ENCODE peak calls at places on chromosomes 4 and X, in four cellular contexts. N is esophagus squamous epithelium, W is tibial nerve, P is body of pancreas. O is an unnamed sample.
A peak's percentile ranks its signal among the peaks of the same experiment; 100 is the strongest.

GRCh38 chr4:53012738-53013137 is 150.6 kb downstream of the RASL11B start:
- DNase-seq in N (no peak), W (no peak), P (no peak), O (no peak)

GRCh38 chrX:110242371-110242770 is 75.5 kb downstream of the AMMECR1 start:
- DNase-seq in N (no peak), W (no peak), P (no peak), O (no peak)

GRCh38 chrX:1453951-1454785 is 1.5 kb upstream of the ASMTL start:
- DNase-seq in N (no peak), W (peak; percentile 78), P (peak; percentile 76), O (peak; percentile 57)

GRCh38 chr4:147138171-147138570 is 192.5 kb upstream of the TTC29 start:
- DNase-seq in N (no peak), W (no peak), P (no peak), O (no peak)

GRCh38 chrX:24093746-24094145 is 39.0 kb downstream of the EIF2S3 start:
- DNase-seq in N (no peak), W (no peak), P (no peak), O (no peak)

GRCh38 chrX:118346258-118347094 is 570 bp downstream of the WDR44 start:
- DNase-seq in N (peak; percentile 40), W (peak; percentile 12), P (peak; percentile 40), O (no peak)

GRCh38 chr4:14446311-14446710 is 556.0 kb upstream of the CPEB2 start:
- DNase-seq in N (no peak), W (no peak), P (no peak), O (no peak)

GRCh38 chrX:8663325-8663724 is 68.6 kb downstream of the ANOS1 start:
- DNase-seq in N (no peak), W (no peak), P (no peak), O (no peak)

GRCh38 chrX:82676386-82676785 is 831.7 kb upstream of the POU3F4 start:
- DNase-seq in N (no peak), W (no peak), P (no peak), O (no peak)

GRCh38 chr4:16026155-16026761 is 57.6 kb downstream of the PROM1 start:
- DNase-seq in N (no peak), W (no peak), P (peak; percentile 34), O (no peak)

GRCh38 chrX:2679534-2680485 is 11.3 kb upstream of the CD99 start:
- DNase-seq in N (no peak), W (no peak), P (peak; percentile 27), O (no peak)

GRCh38 chrX:20477219-20477618 is 210.5 kb upstream of the RPS6KA3 start:
- DNase-seq in N (no peak), W (no peak), P (no peak), O (no peak)

GRCh38 chr4:85430226-85430625 is 44.7 kb upstream of the ARHGAP24 start:
- DNase-seq in N (no peak), W (no peak), P (no peak), O (no peak)

GRCh38 chrX:142233400-142233799 is 28.3 kb upstream of the MAGEC2 start:
- DNase-seq in N (no peak), W (no peak), P (no peak), O (no peak)

GRCh38 chrX:79336869-79337815 is 30.0 kb downstream of the ITM2A start:
- DNase-seq in N (no peak), W (no peak), P (no peak), O (no peak)

GRCh38 chrX:15939737-15940136 is 85.1 kb upstream of the AP1S2 start:
- DNase-seq in N (no peak), W (no peak), P (no peak), O (no peak)

GRCh38 chr4:38281416-38282071 is 321.3 kb downstream of the PTTG2 start:
- DNase-seq in N (no peak), W (no peak), P (no peak), O (no peak)

GRCh38 chr4:98804403-98804802 is 124.5 kb downstream of the EIF4E start:
- DNase-seq in N (no peak), W (no peak), P (no peak), O (no peak)

GRCh38 chr4:168551945-168552695 is 55.3 kb downstream of the PALLD start:
- DNase-seq in N (no peak), W (no peak), P (no peak), O (no peak)

GRCh38 chr4:109548655-109549054 is 11.4 kb upstream of the MCUB start:
- DNase-seq in N (no peak), W (no peak), P (no peak), O (no peak)

GRCh38 chrX:150873616-150874015 is 24.9 kb downstream of the CD99L2 start:
- DNase-seq in N (no peak), W (no peak), P (peak; percentile 58), O (peak; percentile 76)

GRCh38 chr4:52107336-52107735 is 56.2 kb downstream of the SPATA18 start:
- DNase-seq in N (no peak), W (no peak), P (no peak), O (no peak)

GRCh38 chrX:9433596-9433995 is 31.3 kb upstream of the TBL1X start:
- DNase-seq in N (no peak), W (no peak), P (no peak), O (no peak)

GRCh38 chr4:63505714-63506460 is 903.4 kb downstream of the TECRL start:
- DNase-seq in N (no peak), W (no peak), P (no peak), O (no peak)

GRCh38 chrX:40735318-40736169 is at the start of gene MED14:
- DNase-seq in N (peak; percentile 76), W (peak; percentile 71), P (peak; percentile 85), O (peak; percentile 85)

GRCh38 chr4:180828455-180829018 is 1414.7 kb upstream of the TENM3 start:
- DNase-seq in N (no peak), W (no peak), P (no peak), O (no peak)

GRCh38 chr4:91769912-91770311 is 533.9 kb upstream of the GRID2 start:
- DNase-seq in N (no peak), W (no peak), P (no peak), O (no peak)

GRCh38 chr4:166941629-166942028 is 292.7 kb downstream of the SPOCK3 start:
- DNase-seq in N (no peak), W (no peak), P (no peak), O (no peak)

GRCh38 chrX:65871671-65872311 is 168.1 kb downstream of the VSIG4 start:
- DNase-seq in N (no peak), W (no peak), P (no peak), O (no peak)

GRCh38 chr4:69881173-69881773 is 21.3 kb upstream of the SULT1E1 start:
- DNase-seq in N (no peak), W (no peak), P (peak; percentile 47), O (peak; percentile 2)

DNA sequence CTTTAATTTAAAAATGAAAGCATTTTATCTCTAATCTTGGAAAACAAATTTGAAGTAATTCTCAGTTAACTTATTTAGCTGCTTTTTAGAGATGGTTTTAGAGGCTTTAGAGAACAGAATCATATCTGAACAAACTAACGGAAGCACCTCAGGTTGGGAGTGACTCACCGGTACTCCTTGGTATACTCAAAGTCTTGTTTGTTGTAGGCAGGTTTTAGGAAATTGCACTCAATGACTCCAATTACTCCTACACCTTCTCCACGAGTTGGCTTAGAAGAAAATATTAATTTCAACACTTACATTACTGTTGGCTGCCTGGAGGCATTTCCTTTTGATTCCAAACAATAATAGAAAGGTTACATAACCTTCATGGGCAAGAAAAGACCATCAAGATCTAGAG is 23.6 kb downstream of the MORC4 start:
- DNase-seq in N (no peak), W (no peak), P (no peak), O (no peak)
- TF ChIP-seq POLR2A in N (no peak), W (no peak), P (no peak), O (no peak)

GRCh38 chr4:48016141-48017107 is at the start of the genes CNGA1 and NIPAL1:
- DNase-seq in N (peak; percentile 56), W (peak; percentile 35), P (peak; percentile 89), O (peak; percentile 68)
- TF ChIP-seq POLR2A in N (peak; percentile 67), W (no peak), P (peak; percentile 75), O (peak; percentile 23)

GRCh38 chr4:36198861-36199260 is 45.5 kb downstream of the ARAP2 start:
- DNase-seq in N (no peak), W (no peak), P (no peak), O (no peak)

GRCh38 chr4:36198068-36198808 is 46.1 kb downstream of the ARAP2 start:
- DNase-seq in N (no peak), W (no peak), P (no peak), O (no peak)

GRCh38 chr4:36196145-36196925 is 48.0 kb downstream of the ARAP2 start:
- DNase-seq in N (no peak), W (no peak), P (no peak), O (no peak)

GRCh38 chr4:36192922-36193321 is 51.4 kb downstream of the ARAP2 start:
- DNase-seq in N (no peak), W (no peak), P (no peak), O (no peak)

GRCh38 chr4:36197501-36197900 is 46.8 kb downstream of the ARAP2 start:
- DNase-seq in N (no peak), W (no peak), P (no peak), O (no peak)
- TF ChIP-seq POLR2A in N (no peak), W (no peak), P (no peak), O (no peak)

DNA sequence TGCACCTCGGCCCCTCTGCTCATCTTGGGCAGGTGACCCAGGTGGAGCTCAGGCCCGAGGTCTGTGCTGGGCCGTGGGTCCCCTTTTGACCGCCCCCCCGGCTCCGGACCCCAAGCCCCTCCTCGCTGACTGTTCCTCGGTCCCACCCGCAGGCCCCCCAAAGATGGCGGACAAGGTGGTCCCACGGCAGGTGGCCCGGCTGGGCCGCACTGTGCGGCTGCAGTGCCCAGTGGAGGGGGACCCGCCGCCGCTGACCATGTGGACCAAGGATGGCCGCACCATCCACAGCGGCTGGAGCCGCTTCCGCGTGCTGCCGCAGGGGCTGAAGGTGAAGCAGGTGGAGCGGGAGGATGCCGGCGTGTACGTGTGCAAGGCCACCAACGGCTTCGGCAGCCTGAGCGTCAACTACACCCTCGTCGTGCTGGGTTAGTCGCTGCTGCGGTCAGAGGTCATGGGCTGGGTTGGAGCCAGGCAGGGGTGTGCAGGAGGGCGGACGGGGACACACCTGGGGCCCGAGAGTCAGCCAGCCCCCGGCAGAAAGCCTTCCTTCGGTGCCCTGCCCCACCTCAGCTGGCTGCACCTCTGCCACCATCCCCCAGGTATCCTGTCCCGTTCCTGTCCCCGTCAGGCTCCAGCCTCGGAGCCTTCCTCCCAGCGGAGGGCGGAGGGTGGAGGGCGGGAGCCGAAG is 10.8 kb downstream of the FGFRL1 start:
- DNase-seq in N (no peak), W (no peak), P (no peak), O (no peak)
- TF ChIP-seq POLR2A in N (no peak), W (no peak), P (no peak), O (no peak)

GRCh38 chrX:123961268-123962005 is at the start of gene STAG2:
- DNase-seq in N (peak; percentile 14), W (peak; percentile 55), P (peak; percentile 78), O (peak; percentile 82)
- TF ChIP-seq POLR2A in N (no peak), W (no peak), P (peak; percentile 33), O (peak; percentile 54)

DNA sequence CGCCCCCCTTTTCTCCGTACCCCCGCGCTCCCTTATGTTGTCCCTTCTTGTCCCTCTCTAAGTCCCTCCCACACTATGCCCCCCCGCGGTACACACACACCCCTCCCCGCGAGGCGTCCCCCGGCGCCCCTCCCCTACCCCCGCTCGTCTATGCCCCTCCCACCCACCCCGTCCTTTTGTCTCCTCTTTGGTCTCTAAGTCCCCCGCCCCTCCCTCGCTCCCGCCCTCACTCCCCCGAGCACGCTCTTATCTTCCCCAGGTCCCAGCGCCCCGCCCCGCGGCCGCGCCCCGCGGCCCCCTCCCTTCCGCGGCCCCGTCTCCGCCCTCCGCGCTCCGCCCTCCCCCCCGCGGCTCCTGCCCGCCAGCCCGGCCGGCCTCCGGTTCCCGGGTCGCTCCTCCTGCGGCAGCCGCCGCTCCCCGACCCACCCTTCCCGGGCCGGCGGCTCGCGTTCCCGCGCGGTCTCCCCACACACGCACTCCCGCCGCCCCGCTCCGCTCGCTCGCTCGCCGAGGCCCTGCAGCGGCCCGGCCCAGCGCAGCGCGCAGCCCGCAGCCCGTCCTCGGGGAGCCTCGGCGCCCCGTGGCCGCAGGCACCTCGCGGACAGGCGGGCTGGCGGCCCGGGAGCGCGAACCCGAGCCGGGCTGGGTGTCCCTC is 26.3 kb downstream of the UTP14A start:
- DNase-seq in N (peak; percentile 75), W (peak; percentile 81), P (peak; percentile 89), O (peak; percentile 87)
- TF ChIP-seq POLR2A in N (no peak), W (no peak), P (no peak), O (peak; percentile 35)

O was measured in gastrocnemius medialis.